ENCODE peak calls at places on chromosomes 13 and 19, in nine cellular contexts. Q is NCI-H2081 treated with DMSO at 0.1 percent for 48 hours; O is stimulated activated CD4-positive, alpha-beta T cell treated with anti-CD3 and anti-CD28 coated beads, Interleukin-4, amount 100 ng/mL, for 24 hours; J is T-helper 2 cell; P is ovary; V is HEK293T; D is HTR-8/SVneo; X is CD4-positive, alpha-beta memory T cell; R is neural crest cell. M is an unnamed sample.

GRCh38 chr19:18499055-18499775 is 22.7 kb downstream of the ELL start:
- DNase-seq in Q (no peak), O (no peak), J (no peak), P (no peak), V (no peak), D (no peak), X (no peak), R (no peak), M (peak; percentile 9)

GRCh38 chr13:109093988-109094387 is 464.6 kb downstream of the MYO16 start:
- DNase-seq in Q (no peak), O (no peak), J (no peak), P (no peak), V (no peak), D (no peak), X (no peak), R (no peak), M (peak; percentile 43)

GRCh38 chr19:588093-588742 is 1.5 kb upstream of the HCN2 start:
- DNase-seq in Q (peak; percentile 86), O (peak; percentile 73), J (peak; percentile 76), P (peak; percentile 68), V (peak; percentile 79), D (no peak), X (peak; percentile 81), R (peak; percentile 65), M (peak; percentile 95)

GRCh38 chr13:76610819-76611415 is 275.3 kb downstream of the KCTD12 start:
- DNase-seq in Q (no peak), O (no peak), J (no peak), P (no peak), V (no peak), D (no peak), X (no peak), R (no peak), M (no peak)

GRCh38 chr13:75010941-75011340 is 471.0 kb downstream of the TBC1D4 start:
- DNase-seq in Q (no peak), O (no peak), J (no peak), P (no peak), V (no peak), D (no peak), X (no peak), R (no peak), M (no peak)

GRCh38 chr13:64556391-64556790 is 2673.7 kb downstream of the PCDH9 start:
- DNase-seq in Q (no peak), O (no peak), J (no peak), P (no peak), V (no peak), D (peak; percentile 1), X (no peak), R (no peak), M (no peak)

GRCh38 chr13:98507060-98507797 is 69.7 kb downstream of the STK24 start:
- DNase-seq in Q (no peak), O (no peak), J (no peak), P (peak; percentile 76), V (no peak), D (no peak), X (no peak), R (no peak), M (peak; percentile 53)

GRCh38 chr19:41016488-41017071 is 25.5 kb downstream of the CYP2B6 start:
- DNase-seq in Q (no peak), O (no peak), J (peak; percentile 8), P (no peak), V (no peak), D (no peak), X (no peak), R (no peak), M (no peak)

GRCh38 chr13:111095911-111096501 is 19.1 kb upstream of the ARHGEF7 start:
- DNase-seq in Q (no peak), O (no peak), J (no peak), P (no peak), V (no peak), D (no peak), X (no peak), R (no peak), M (no peak)

GRCh38 chr13:110454227-110454859 is 107.2 kb downstream of the RAB20 start:
- DNase-seq in Q (no peak), O (no peak), J (no peak), P (no peak), V (no peak), D (no peak), X (no peak), R (no peak), M (no peak)

GRCh38 chr13:48600374-48601364 is 53.1 kb upstream of the CYSLTR2 start:
- DNase-seq in Q (no peak), O (no peak), J (no peak), P (no peak), V (no peak), D (peak; percentile 25), X (no peak), R (no peak), M (no peak)

GRCh38 chr19:5306531-5306930 is 34.1 kb downstream of the PTPRS start:
- DNase-seq in Q (no peak), O (no peak), J (no peak), P (no peak), V (no peak), D (no peak), X (no peak), R (no peak), M (no peak)

GRCh38 chr13:84255226-84255625 is 373.0 kb upstream of the SLITRK1 start:
- DNase-seq in Q (no peak), O (no peak), J (no peak), P (no peak), V (no peak), D (no peak), X (no peak), R (no peak), M (no peak)

GRCh38 chr13:29922896-29923295 is 72.5 kb upstream of the UBL3 start:
- DNase-seq in Q (no peak), O (no peak), J (no peak), P (no peak), V (no peak), D (no peak), X (no peak), R (no peak), M (peak; percentile 42)

GRCh38 chr19:5621945-5622464 is 571 bp downstream of the SAFB2 start:
- DNase-seq in Q (no peak), O (peak; percentile 36), J (peak; percentile 37), P (no peak), V (no peak), D (no peak), X (peak; percentile 46), R (peak; percentile 4), M (no peak)

GRCh38 chr19:14375055-14375581 is 6.1 kb upstream of the ADGRE5 start:
- DNase-seq in Q (no peak), O (peak; percentile 57), J (peak; percentile 92), P (no peak), V (no peak), D (no peak), X (peak; percentile 96), R (no peak), M (no peak)

GRCh38 chr13:42883142-42883541 is 101.8 kb downstream of the FAM216B start:
- DNase-seq in Q (no peak), O (no peak), J (no peak), P (no peak), V (no peak), D (no peak), X (no peak), R (no peak), M (peak; percentile 4)

GRCh38 chr13:110212529-110212928 is 94.4 kb downstream of the COL4A1 start:
- DNase-seq in Q (no peak), O (no peak), J (no peak), P (no peak), V (no peak), D (no peak), X (no peak), R (no peak), M (no peak)

GRCh38 chr13:73273276-73273675 is 214.5 kb downstream of the KLF5 start:
- DNase-seq in Q (no peak), O (no peak), J (peak; percentile 69), P (no peak), V (no peak), D (no peak), X (no peak), R (no peak), M (no peak)

GRCh38 chr19:29489182-29489951 is 36.4 kb upstream of the VSTM2B start:
- DNase-seq in Q (no peak), O (no peak), J (no peak), P (no peak), V (no peak), D (no peak), X (no peak), R (no peak), M (no peak)

GRCh38 chr19:17281391-17282304 is at the start of gene ANKLE1:
- DNase-seq in Q (no peak), O (peak; percentile 65), J (peak; percentile 49), P (peak; percentile 52), V (no peak), D (no peak), X (no peak), R (peak; percentile 18), M (peak; percentile 61)

GRCh38 chr13:49512578-49512977 is 16.8 kb downstream of the PHF11 start:
- DNase-seq in Q (no peak), O (no peak), J (no peak), P (no peak), V (no peak), D (no peak), X (no peak), R (no peak), M (no peak)

GRCh38 chr19:41427647-41428480 is 690 bp upstream of the B3GNT8 start:
- DNase-seq in Q (no peak), O (peak; percentile 32), J (peak; percentile 75), P (peak; percentile 63), V (no peak), D (no peak), X (peak; percentile 81), R (no peak), M (peak; percentile 89)

GRCh38 chr19:40269216-40269940 is 15.8 kb downstream of the AKT2 start:
- DNase-seq in Q (no peak), O (no peak), J (no peak), P (no peak), V (no peak), D (no peak), X (no peak), R (no peak), M (no peak)

GRCh38 chr13:60120617-60121016 is 43.1 kb downstream of the DIAPH3 start:
- DNase-seq in Q (no peak), O (no peak), J (no peak), P (no peak), V (no peak), D (no peak), X (no peak), R (no peak), M (no peak)

GRCh38 chr19:50277966-50278580 is 51.1 kb downstream of the KCNC3 start:
- DNase-seq in Q (no peak), O (no peak), J (no peak), P (no peak), V (no peak), D (no peak), X (no peak), R (no peak), M (no peak)

GRCh38 chr13:73248711-73249580 is 190.1 kb downstream of the KLF5 start:
- DNase-seq in Q (no peak), O (no peak), J (no peak), P (no peak), V (no peak), D (no peak), X (no peak), R (no peak), M (no peak)

M was measured in DMS53.